ENCODE peak calls at places on chromosomes 6 and 20, in nine cellular contexts. C is HCT116, J is heart right ventricle, V is IMR-90, F is progenitor cell of endocrine pancreas, S is heart left ventricle, M is kidney, Q is bronchial epithelial cell, I is PC-3. G is an unnamed sample.

GRCh38 chr20:45951474-45951873 is 17.0 kb downstream of the PCIF1 start:
- DNase-seq in M (no peak), S (no peak), J (no peak), F (no peak), C (no peak), I (no peak), Q (no peak), V (no peak), G (no peak)

GRCh38 chr6:79544939-79545450 is 7.8 kb upstream of the LCA5 start:
- DNase-seq in V (peak; percentile 99), C (peak; percentile 97), F (peak; percentile 24), S (peak; percentile 82), I (peak; percentile 93), Q (peak; percentile 100), J (peak; percentile 77), M (peak; percentile 81), G (no peak)

GRCh38 chr6:33717857-33718552 is 6.5 kb upstream of the UQCC2 start:
- DNase-seq in F (no peak), I (no peak), V (no peak), C (no peak), M (no peak), J (no peak), S (no peak), Q (no peak), G (no peak)

GRCh38 chr6:41404221-41404866 is 68.9 kb downstream of the NCR2 start:
- DNase-seq in J (no peak), V (no peak), I (no peak), F (no peak), Q (no peak), M (peak; percentile 84), C (no peak), S (peak; percentile 36), G (no peak)

GRCh38 chr6:15267221-15267620 is 21.4 kb downstream of the JARID2 start:
- DNase-seq in V (no peak), J (no peak), Q (no peak), C (no peak), S (no peak), I (no peak), M (no peak), F (no peak), G (no peak)

GRCh38 chr20:31751126-31751525 is 12.0 kb downstream of the TPX2 start:
- DNase-seq in S (no peak), C (no peak), F (no peak), J (peak; percentile 37), Q (no peak), M (no peak), V (peak; percentile 97), I (no peak), G (no peak)

GRCh38 chr6:144474290-144474689 is 189.2 kb downstream of the UTRN start:
- DNase-seq in F (no peak), S (no peak), I (no peak), J (no peak), C (no peak), Q (no peak), V (no peak), M (no peak), G (no peak)

GRCh38 chr6:111793711-111794111 is 79.5 kb downstream of the FYN start:
- DNase-seq in V (no peak), I (no peak), C (no peak), J (no peak), F (no peak), Q (no peak), S (no peak), M (no peak), G (no peak)

GRCh38 chr6:107803957-107804356 is 20.2 kb downstream of the SCML4 start:
- DNase-seq in V (no peak), C (no peak), Q (peak; percentile 10), S (no peak), I (no peak), M (no peak), F (no peak), J (no peak), G (no peak)

GRCh38 chr6:113695506-113695905 is 161.6 kb upstream of the MARCKS start:
- DNase-seq in F (no peak), C (no peak), I (no peak), Q (no peak), S (no peak), V (peak; percentile 30), J (no peak), M (no peak), G (no peak)

GRCh38 chr20:9211016-9211760 is 142.3 kb downstream of the PLCB4 start:
- DNase-seq in M (no peak), F (no peak), S (no peak), Q (no peak), C (no peak), I (peak; percentile 41), J (no peak), V (no peak), G (no peak)

GRCh38 chr20:9214676-9215075 is 145.8 kb downstream of the PLCB4 start:
- DNase-seq in F (no peak), M (no peak), Q (peak; percentile 32), J (no peak), V (peak; percentile 95), C (no peak), I (no peak), S (no peak), G (no peak)

GRCh38 chr20:9218412-9219001 is 149.6 kb downstream of the PLCB4 start:
- DNase-seq in V (peak; percentile 69), Q (no peak), C (no peak), S (no peak), J (no peak), M (peak; percentile 65), I (no peak), F (no peak), G (no peak)

GRCh38 chr20:9220874-9221547 is 152.1 kb downstream of the PLCB4 start:
- DNase-seq in J (peak; percentile 16), C (no peak), Q (peak; percentile 23), M (peak; percentile 67), F (no peak), I (no peak), V (peak; percentile 84), S (no peak), G (no peak)

DNA sequence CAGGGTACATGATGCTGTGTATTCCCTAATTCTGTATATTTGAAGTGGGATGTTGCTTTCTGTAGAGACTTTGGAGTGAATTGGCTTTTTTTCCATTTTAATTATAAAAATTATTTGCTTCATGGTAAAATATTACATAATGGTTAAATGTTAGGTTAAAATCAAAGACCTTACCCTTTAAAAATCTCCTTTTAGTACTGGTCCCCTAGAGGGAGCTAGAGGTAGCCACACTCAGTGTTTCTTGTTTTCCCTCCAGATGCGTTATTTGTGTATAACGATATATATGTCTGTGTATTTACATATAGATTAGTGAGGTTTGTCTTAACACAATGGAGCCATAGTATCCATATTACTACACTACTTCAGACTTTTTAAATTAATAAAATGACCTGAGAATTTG is 146.7 kb downstream of the PLCB4 start:
- DNase-seq in J (no peak), Q (peak; percentile 25), F (no peak), V (no peak), M (no peak), I (peak; percentile 59), C (peak; percentile 6), S (no peak), G (no peak)
- TF ChIP-seq CTCF in J (peak; percentile 45), Q (peak; percentile 39), F (peak; percentile 45), V (peak; percentile 34), M (peak; percentile 15), I (peak; percentile 84), C (no peak), S (no peak), G (peak; percentile 69)

DNA sequence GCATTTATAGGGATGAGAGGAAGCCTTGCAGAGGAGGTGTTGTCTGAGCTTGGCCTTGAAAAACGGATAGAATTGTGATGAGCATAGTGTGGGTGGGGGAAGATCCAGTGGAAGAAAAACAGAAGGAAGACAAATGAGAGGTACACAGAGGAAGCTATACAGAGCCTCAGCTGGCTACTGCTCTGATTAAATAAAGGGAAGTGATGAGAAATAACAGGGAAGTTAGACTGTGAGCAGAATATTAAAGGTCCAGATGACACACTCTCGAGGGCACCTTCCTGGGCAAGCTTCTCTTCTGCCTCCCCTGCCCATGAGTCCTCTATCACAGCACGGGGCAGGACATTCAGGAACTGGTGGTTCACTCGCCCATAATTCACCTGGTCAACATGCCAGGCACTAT is 182.2 kb downstream of the KIF16B start:
- DNase-seq in M (no peak), I (no peak), J (no peak), F (no peak), V (no peak), S (no peak), Q (no peak), C (no peak), G (no peak)
- TF ChIP-seq CTCF in M (no peak), I (no peak), J (no peak), F (no peak), V (no peak), S (no peak), Q (no peak), C (no peak), G (no peak)

GRCh38 chr6:143192766-143193165 is 132.1 kb downstream of the AIG1 start:
- DNase-seq in Q (peak; percentile 17), M (no peak), V (no peak), S (no peak), F (no peak), J (no peak), I (no peak), C (no peak), G (no peak)
- TF ChIP-seq CTCF in Q (no peak), M (no peak), V (no peak), S (no peak), F (no peak), J (no peak), I (no peak), C (no peak), G (no peak)

GRCh38 chr6:24251339-24251738 is 106.5 kb downstream of the DCDC2 start:
- DNase-seq in J (no peak), S (no peak), M (no peak), V (no peak), I (no peak), C (no peak), Q (no peak), F (no peak), G (no peak)
- TF ChIP-seq CTCF in J (no peak), S (no peak), M (no peak), V (no peak), I (no peak), C (no peak), Q (no peak), F (no peak), G (no peak)

GRCh38 chr20:23047001-23047737 is 2.3 kb downstream of the THBD start:
- DNase-seq in V (no peak), I (peak; percentile 55), S (no peak), M (no peak), F (no peak), J (no peak), C (no peak), Q (peak; percentile 66), G (no peak)

GRCh38 chr20:23049201-23049932 is at the start of gene THBD:
- DNase-seq in J (peak; percentile 88), M (peak; percentile 93), I (peak; percentile 73), F (no peak), C (no peak), Q (peak; percentile 82), V (peak; percentile 12), S (peak; percentile 92), G (no peak)

GRCh38 chr20:23048283-23049200 is 930 bp downstream of the THBD start:
- DNase-seq in S (peak; percentile 67), C (no peak), I (peak; percentile 55), Q (peak; percentile 33), M (peak; percentile 86), F (peak; percentile 25), V (peak; percentile 1), J (peak; percentile 50), G (no peak)

GRCh38 chr20:23046431-23046830 is 3.0 kb downstream of the THBD start:
- DNase-seq in C (no peak), J (no peak), F (no peak), M (no peak), S (no peak), V (no peak), I (peak; percentile 49), Q (no peak), G (no peak)

GRCh38 chr20:23047738-23048214 is 1.7 kb downstream of the THBD start:
- DNase-seq in M (peak; percentile 80), V (no peak), C (no peak), Q (no peak), S (peak; percentile 34), F (no peak), I (no peak), J (peak; percentile 22), G (no peak)
- TF ChIP-seq CTCF in M (no peak), V (no peak), C (no peak), Q (peak; percentile 27), S (no peak), F (no peak), I (no peak), J (peak; percentile 26), G (no peak)